ENCODE peak calls at places on chromosomes 6 and 20, in five cellular contexts. K, N, F, A and T are unnamed samples.

GRCh38 chr20:50727792-50728485 is 3.4 kb upstream of the PARD6B start:
- DNase-seq in F (no peak), K (no peak), A (no peak), N (no peak), T (no peak)

GRCh38 chr20:10671850-10672578 is 1.8 kb downstream of the JAG1 start:
- DNase-seq in F (peak), A (no peak), N (peak), K (peak), T (peak)

GRCh38 chr6:28542440-28543293 is 17.0 kb downstream of the GPX5 start:
- DNase-seq in F (peak), A (no peak), N (no peak), K (peak), T (no peak)

GRCh38 chr6:72554761-72555221 is 67.1 kb upstream of the KCNQ5 start:
- DNase-seq in N (no peak), A (no peak), F (peak), K (no peak), T (no peak)

GRCh38 chr6:122651604-122652003 is 41.4 kb downstream of the PKIB start:
- DNase-seq in F (peak), N (no peak), K (no peak), A (no peak), T (no peak)

GRCh38 chr6:84910881-84911607 is 146.6 kb upstream of the TBX18 start:
- DNase-seq in K (no peak), N (no peak), A (no peak), F (no peak), T (no peak)

GRCh38 chr20:53162251-53162835 is 190.2 kb downstream of the TSHZ2 start:
- DNase-seq in N (peak), A (peak), F (peak), K (no peak), T (no peak)

GRCh38 chr20:52313335-52313963 is 121.9 kb upstream of the ZFP64 start:
- DNase-seq in F (peak), N (no peak), K (no peak), A (peak), T (no peak)

GRCh38 chr20:62518911-62519310 is 43.1 kb upstream of the GATA5 start:
- DNase-seq in A (no peak), K (no peak), N (no peak), F (no peak), T (no peak)

GRCh38 chr6:147941143-147941542 is 401.5 kb upstream of the SASH1 start:
- DNase-seq in K (no peak), N (no peak), F (peak), A (no peak), T (no peak)

GRCh38 chr20:53048387-53048786 is 76.2 kb downstream of the TSHZ2 start:
- DNase-seq in K (no peak), N (no peak), A (no peak), F (no peak), T (no peak)

GRCh38 chr6:107571354-107571753 is 81.4 kb downstream of the SOBP start:
- DNase-seq in K (no peak), F (no peak), N (no peak), A (no peak), T (no peak)

GRCh38 chr6:64489760-64490159 is 854.2 kb downstream of the PHF3 start:
- DNase-seq in A (no peak), K (no peak), N (no peak), F (no peak), T (no peak)

GRCh38 chr20:21322921-21323321 is 19.8 kb downstream of the XRN2 start:
- DNase-seq in A (no peak), N (no peak), K (no peak), F (no peak), T (no peak)

GRCh38 chr6:111997863-111998191 is 56.1 kb upstream of the CCN6 start:
- DNase-seq in K (no peak), N (peak), F (no peak), A (no peak), T (no peak)

GRCh38 chr6:64792534-64792933 is 914.5 kb downstream of the EYS start:
- DNase-seq in A (no peak), K (no peak), N (no peak), F (no peak), T (no peak)

GRCh38 chr6:33980176-33980805 is 165.6 kb downstream of the GRM4 start:
- DNase-seq in K (peak), N (no peak), F (no peak), A (no peak), T (peak)

GRCh38 chr6:91141352-91141751 is 554.5 kb upstream of the MAP3K7 start:
- DNase-seq in F (no peak), A (no peak), K (no peak), N (no peak), T (no peak)

GRCh38 chr20:45816951-45817651 is 4.7 kb downstream of the UBE2C start:
- DNase-seq in F (no peak), N (no peak), A (no peak), K (no peak), T (no peak)

GRCh38 chr6:166752097-166752496 is 125.0 kb upstream of the RPS6KA2 start:
- DNase-seq in K (no peak), A (no peak), F (no peak), N (no peak), T (no peak)

GRCh38 chr20:59326188-59326587 is 25.8 kb downstream of the EDN3 start:
- DNase-seq in N (no peak), F (no peak), K (no peak), A (no peak), T (no peak)

GRCh38 chr6:145878591-145879295 is 64.1 kb upstream of the FBXO30 start:
- DNase-seq in A (no peak), F (peak), N (no peak), K (no peak), T (no peak)

GRCh38 chr20:6940052-6940451 is 172.6 kb downstream of the BMP2 start:
- DNase-seq in N (no peak), K (no peak), F (no peak), A (peak), T (no peak)

GRCh38 chr6:34709386-34709785 is 12.8 kb upstream of the ILRUN start:
- DNase-seq in A (no peak), N (peak), F (peak), K (peak), T (peak)

GRCh38 chr6:48766349-48766748 is 655.4 kb upstream of the PTCHD4 start:
- DNase-seq in K (no peak), N (no peak), A (no peak), F (peak), T (no peak)

GRCh38 chr6:77037439-77037838 is 425.9 kb downstream of the HTR1B start:
- DNase-seq in N (no peak), F (no peak), K (no peak), A (no peak), T (no peak)

GRCh38 chr6:9398794-9399373 is 963.5 kb upstream of the SLC35B3 start:
- DNase-seq in A (no peak), F (peak), K (no peak), N (no peak), T (no peak)

GRCh38 chr20:16476032-16476431 is 97.2 kb downstream of the KIF16B start:
- DNase-seq in F (peak), A (peak), N (no peak), K (no peak), T (no peak)

GRCh38 chr6:40504274-40504673 is 82.9 kb downstream of the LRFN2 start:
- DNase-seq in N (no peak), K (no peak), F (no peak), A (no peak), T (no peak)

GRCh38 chr6:48061630-48062029 is 49.4 kb downstream of the PTCHD4 start:
- DNase-seq in N (no peak), K (no peak), F (peak), A (no peak), T (no peak)

GRCh38 chr6:145263807-145264206 is 471.5 kb downstream of the EPM2A start:
- DNase-seq in N (no peak), A (no peak), K (no peak), F (no peak), T (no peak)

GRCh38 chr20:51372176-51372803 is 170.2 kb downstream of the NFATC2 start:
- DNase-seq in N (peak), A (peak), F (peak), K (peak), T (no peak)

GRCh38 chr20:34582221-34582620 is 23.7 kb downstream of the MAP1LC3A start:
- DNase-seq in K (no peak), A (no peak), F (no peak), N (no peak), T (no peak)

GRCh38 chr6:38117281-38117680 is 297.8 kb downstream of the ZFAND3 start:
- DNase-seq in F (peak), K (no peak), A (no peak), N (no peak), T (no peak)

GRCh38 chr6:169722362-169723199 is 1.7 kb downstream of the PHF10 start:
- DNase-seq in K (peak), N (peak), F (peak), A (peak), T (no peak)

GRCh38 chr6:154683756-154684523 is 49.3 kb upstream of the SCAF8 start:
- DNase-seq in K (no peak), A (no peak), N (no peak), F (peak), T (no peak)

GRCh38 chr6:166245148-166245547 is 63.0 kb downstream of the PRR18 start:
- DNase-seq in N (no peak), F (no peak), K (no peak), A (no peak), T (no peak)

GRCh38 chr6:135535989-135536414 is 38.5 kb upstream of the AHI1 start:
- DNase-seq in F (peak), A (peak), K (no peak), N (no peak), T (no peak)

GRCh38 chr6:152952866-152953509 is 29.9 kb downstream of the FBXO5 start:
- DNase-seq in N (no peak), F (peak), A (peak), K (no peak), T (no peak)